ENCODE peak calls at places on chromosomes 3 and 15, in eight cellular contexts. P, Q, J, D, T, Y, Z and V are unnamed samples.
A peak's percentile ranks its signal among the peaks of the same experiment; 100 is the strongest.

GRCh38 chr15:69855601-69856000 is 242.1 kb downstream of the TLE3 start:
- DNase-seq in P (no peak), Q (no peak), J (no peak), D (peak; percentile 47), T (no peak), Y (no peak), Z (no peak), V (no peak)

GRCh38 chr3:65439641-65440040 is 599.1 kb downstream of the MAGI1 start:
- DNase-seq in P (no peak), Q (peak; percentile 21), J (peak; percentile 69), D (peak; percentile 71), T (no peak), Y (peak; percentile 23), Z (peak; percentile 77), V (peak; percentile 42)

GRCh38 chr15:79352206-79352605 is 41.3 kb downstream of the TMED3 start:
- DNase-seq in P (no peak), Q (no peak), J (no peak), D (no peak), T (no peak), Y (no peak), Z (no peak), V (no peak)

GRCh38 chr3:50675179-50676030 is 678 bp downstream of the DOCK3 start:
- DNase-seq in P (peak; percentile 73), Q (peak; percentile 42), J (no peak), D (no peak), T (no peak), Y (no peak), Z (peak; percentile 93), V (peak; percentile 21)

GRCh38 chr3:101261506-101261905 is 58.9 kb downstream of the IMPG2 start:
- DNase-seq in P (no peak), Q (no peak), J (peak; percentile 11), D (peak; percentile 17), T (no peak), Y (no peak), Z (no peak), V (no peak)

GRCh38 chr3:198113219-198114053 is 153.4 kb downstream of the LMLN start:
- DNase-seq in P (no peak), Q (no peak), J (no peak), D (no peak), T (no peak), Y (no peak), Z (no peak), V (no peak)

GRCh38 chr15:81133782-81134461 is at the start of gene CFAP161:
- DNase-seq in P (peak; percentile 31), Q (no peak), J (peak; percentile 92), D (peak; percentile 73), T (peak; percentile 4), Y (no peak), Z (peak; percentile 90), V (peak; percentile 49)

GRCh38 chr15:73989001-73989798 is 2.9 kb downstream of the STOML1 start:
- DNase-seq in P (no peak), Q (no peak), J (peak; percentile 78), D (peak; percentile 74), T (no peak), Y (no peak), Z (no peak), V (no peak)

GRCh38 chr15:34754674-34755418 is at the start of gene GJD2:
- DNase-seq in P (no peak), Q (no peak), J (no peak), D (no peak), T (no peak), Y (no peak), Z (peak; percentile 37), V (no peak)

GRCh38 chr15:72229076-72229946 is 1.7 kb downstream of the PKM start:
- DNase-seq in P (peak; percentile 52), Q (no peak), J (no peak), D (peak; percentile 57), T (no peak), Y (no peak), Z (peak; percentile 51), V (peak; percentile 69)

GRCh38 chr3:31096661-31097060 is 202.2 kb upstream of the GADL1 start:
- DNase-seq in P (no peak), Q (no peak), J (no peak), D (no peak), T (no peak), Y (no peak), Z (no peak), V (no peak)